ENCODE peak calls at places on chromosomes 3 and 15, in nine cellular contexts. O, J, V, G, K, F, L, U and Y are unnamed samples.
A peak's percentile ranks its signal among the peaks of the same experiment; 100 is the strongest.

GRCh38 chr15:65731926-65732325 is 60.2 kb downstream of the DENND4A start:
- DNase-seq in O (no peak), J (no peak), V (no peak), G (no peak), K (no peak), F (no peak), L (no peak), U (no peak), Y (no peak)

GRCh38 chr3:19931767-19932188 is 2.2 kb downstream of the EFHB start:
- DNase-seq in O (no peak), J (no peak), V (no peak), G (no peak), K (no peak), F (no peak), L (no peak), U (no peak), Y (no peak)

GRCh38 chr3:50616003-50616769 is 765 bp upstream of the MAPKAPK3 start:
- DNase-seq in O (no peak), J (peak; percentile 87), V (peak; percentile 68), G (peak; percentile 92), K (peak; percentile 86), F (peak; percentile 71), L (no peak), U (peak; percentile 90), Y (peak; percentile 50)

GRCh38 chr15:66253643-66254363 is at the start of gene MEGF11:
- DNase-seq in O (no peak), J (peak; percentile 62), V (no peak), G (no peak), K (no peak), F (no peak), L (no peak), U (no peak), Y (peak; percentile 1)

GRCh38 chr3:39038165-39038564 is 13.6 kb downstream of the SCN11A start:
- DNase-seq in O (no peak), J (no peak), V (no peak), G (no peak), K (no peak), F (no peak), L (no peak), U (no peak), Y (no peak)

GRCh38 chr15:72319360-72319984 is 485 bp downstream of the CELF6 start:
- DNase-seq in O (no peak), J (peak; percentile 73), V (peak; percentile 50), G (peak; percentile 76), K (peak; percentile 75), F (peak; percentile 53), L (no peak), U (peak; percentile 75), Y (no peak)

GRCh38 chr3:170317954-170318353 is 39.6 kb upstream of the SKIL start:
- DNase-seq in O (no peak), J (no peak), V (no peak), G (no peak), K (no peak), F (no peak), L (no peak), U (no peak), Y (no peak)

GRCh38 chr3:160220038-160220437 is 5.2 kb upstream of the C3orf80 start:
- DNase-seq in O (no peak), J (no peak), V (no peak), G (no peak), K (no peak), F (no peak), L (no peak), U (no peak), Y (no peak)

GRCh38 chr3:193915099-193915498 is 220.8 kb upstream of the HES1 start:
- DNase-seq in O (no peak), J (no peak), V (no peak), G (no peak), K (no peak), F (no peak), L (no peak), U (no peak), Y (no peak)

GRCh38 chr3:150899141-150899540 is 6.1 kb downstream of the MINDY4B start:
- DNase-seq in O (no peak), J (no peak), V (no peak), G (no peak), K (no peak), F (no peak), L (no peak), U (no peak), Y (no peak)

GRCh38 chr15:70447081-70447480 is 316.3 kb downstream of the UACA start:
- DNase-seq in O (no peak), J (no peak), V (no peak), G (no peak), K (no peak), F (no peak), L (no peak), U (no peak), Y (no peak)

GRCh38 chr3:149705416-149705815 is 46.9 kb downstream of the COMMD2 start:
- DNase-seq in O (no peak), J (no peak), V (no peak), G (no peak), K (no peak), F (no peak), L (no peak), U (no peak), Y (no peak)

GRCh38 chr3:15982667-15983145 is 184.9 kb upstream of the ANKRD28 start:
- DNase-seq in O (no peak), J (peak; percentile 60), V (no peak), G (no peak), K (no peak), F (no peak), L (peak; percentile 81), U (no peak), Y (no peak)

GRCh38 chr3:184239710-184240109 is 9.1 kb downstream of the ALG3 start:
- DNase-seq in O (no peak), J (no peak), V (no peak), G (no peak), K (no peak), F (no peak), L (no peak), U (no peak), Y (no peak)

GRCh38 chr3:130903412-130903908 is 9.6 kb downstream of the ATP2C1 start:
- DNase-seq in O (no peak), J (no peak), V (no peak), G (no peak), K (no peak), F (no peak), L (no peak), U (no peak), Y (no peak)

GRCh38 chr3:25527796-25528195 is 99.7 kb downstream of the RARB start:
- DNase-seq in O (no peak), J (peak; percentile 53), V (no peak), G (no peak), K (no peak), F (no peak), L (no peak), U (no peak), Y (no peak)

GRCh38 chr3:134372405-134373277 is 1.6 kb downstream of the AMOTL2 start:
- DNase-seq in O (no peak), J (no peak), V (no peak), G (no peak), K (no peak), F (no peak), L (no peak), U (no peak), Y (no peak)